ENCODE peak calls at places on chromosomes 13 and 19, in six cellular contexts. S, W, O, A, Z and X are unnamed samples.

GRCh38 chr19:51478381-51479285 is at the start of gene CEACAM18:
- DNase-seq in S (no peak), W (no peak), O (no peak), A (no peak), Z (no peak), X (no peak)

GRCh38 chr13:28497143-28497876 is 2.4 kb upstream of the FLT1 start:
- DNase-seq in S (no peak), W (no peak), O (no peak), A (no peak), Z (no peak), X (no peak)

GRCh38 chr13:23889598-23890224 is 511 bp upstream of the MIPEP start:
- DNase-seq in S (no peak), W (no peak), O (peak), A (no peak), Z (peak), X (no peak)

GRCh38 chr19:1104452-1105216 is 840 bp downstream of the GPX4 start:
- DNase-seq in S (peak), W (no peak), O (peak), A (peak), Z (peak), X (peak)

GRCh38 chr13:30816733-30817132 is 81.4 kb downstream of the ALOX5AP start:
- DNase-seq in S (no peak), W (no peak), O (no peak), A (no peak), Z (no peak), X (no peak)

GRCh38 chr19:13977803-13978202 is 25.5 kb downstream of the DCAF15 start:
- DNase-seq in S (no peak), W (no peak), O (no peak), A (no peak), Z (no peak), X (no peak)

GRCh38 chr19:32123355-32123940 is 222.0 kb upstream of the ZNF507 start:
- DNase-seq in S (no peak), W (no peak), O (no peak), A (no peak), Z (no peak), X (no peak)

GRCh38 chr19:50266896-50267295 is 62.3 kb downstream of the KCNC3 start:
- DNase-seq in S (no peak), W (no peak), O (no peak), A (no peak), Z (peak), X (no peak)

GRCh38 chr19:10784257-10784656 is 51.8 kb downstream of the TMED1 start:
- DNase-seq in S (no peak), W (no peak), O (no peak), A (no peak), Z (no peak), X (peak)